ENCODE peak calls at places on chromosomes 2 and 18, in five cellular contexts. L is IMR-90, W is thyroid gland, N is choroid plexus epithelial cell, E is astrocyte of the spinal cord. Y is an unnamed sample.

GRCh38 chr18:8602040-8602439 is 7.2 kb upstream of the RAB12 start:
- DNase-seq in E (no peak), N (no peak), L (no peak), W (no peak), Y (no peak)

GRCh38 chr18:47817017-47817911 is 113.2 kb downstream of the SMAD2 start:
- DNase-seq in L (peak), E (no peak), W (peak), N (peak), Y (no peak)

GRCh38 chr2:172040311-172040710 is 40.6 kb downstream of the METAP1D start:
- DNase-seq in W (no peak), E (no peak), L (no peak), N (no peak), Y (no peak)

GRCh38 chr2:50751255-50752069 is 280.5 kb downstream of the NRXN1 start:
- DNase-seq in N (peak), E (no peak), W (no peak), L (peak), Y (no peak)

GRCh38 chr18:59861009-59861408 is 38.8 kb upstream of the PMAIP1 start:
- DNase-seq in L (peak), E (no peak), N (no peak), W (no peak), Y (no peak)

GRCh38 chr2:20381457-20381856 is 30.8 kb upstream of the PUM2 start:
- DNase-seq in W (peak), N (peak), E (peak), L (peak), Y (peak)

GRCh38 chr2:3108105-3108504 is 269.5 kb downstream of the EIPR1 start:
- DNase-seq in L (no peak), E (no peak), N (no peak), W (no peak), Y (no peak)

GRCh38 chr2:69612197-69612596 is 31.3 kb downstream of the AAK1 start:
- DNase-seq in W (no peak), L (no peak), N (no peak), E (no peak), Y (no peak)

GRCh38 chr2:174753038-174753633 is 11.1 kb downstream of the CHRNA1 start:
- DNase-seq in E (no peak), W (no peak), L (no peak), N (no peak), Y (no peak)

GRCh38 chr2:20143263-20143662 is 81.7 kb downstream of the SDC1 start:
- DNase-seq in L (peak), N (peak), W (no peak), E (peak), Y (no peak)

GRCh38 chr2:70947556-70948184 is 12.0 kb downstream of the ATP6V1B1 start:
- DNase-seq in E (peak), L (peak), W (no peak), N (peak), Y (peak)

GRCh38 chr2:50346586-50347351 is 685.2 kb downstream of the NRXN1 start:
- DNase-seq in E (no peak), W (no peak), N (no peak), L (no peak), Y (no peak)

GRCh38 chr2:231482806-231483391 is 18.6 kb upstream of the NCL start:
- DNase-seq in W (peak), N (peak), L (peak), E (peak), Y (peak)

GRCh38 chr18:23267447-23267776 is 132.1 kb downstream of the CABLES1 start:
- DNase-seq in N (no peak), E (no peak), L (no peak), W (no peak), Y (no peak)
- H3K4me3 ChIP-seq in N (no peak), E (no peak), L (no peak), W (no peak), Y (no peak)

GRCh38 chr2:95206086-95206485 is 1.2 kb upstream of the ZNF892 start:
- DNase-seq in L (no peak), W (no peak), E (no peak), N (no peak), Y (no peak)

GRCh38 chr2:95204396-95204795 is 2.9 kb upstream of the ZNF892 start:
- DNase-seq in E (no peak), N (no peak), W (no peak), L (no peak), Y (no peak)

GRCh38 chr2:95203911-95204310 is 3.4 kb upstream of the ZNF892 start:
- DNase-seq in W (no peak), E (no peak), L (no peak), N (no peak), Y (no peak)

GRCh38 chr2:95207111-95207961 is at the start of gene ZNF892:
- DNase-seq in E (peak), L (peak), N (peak), W (peak), Y (peak)

DNA sequence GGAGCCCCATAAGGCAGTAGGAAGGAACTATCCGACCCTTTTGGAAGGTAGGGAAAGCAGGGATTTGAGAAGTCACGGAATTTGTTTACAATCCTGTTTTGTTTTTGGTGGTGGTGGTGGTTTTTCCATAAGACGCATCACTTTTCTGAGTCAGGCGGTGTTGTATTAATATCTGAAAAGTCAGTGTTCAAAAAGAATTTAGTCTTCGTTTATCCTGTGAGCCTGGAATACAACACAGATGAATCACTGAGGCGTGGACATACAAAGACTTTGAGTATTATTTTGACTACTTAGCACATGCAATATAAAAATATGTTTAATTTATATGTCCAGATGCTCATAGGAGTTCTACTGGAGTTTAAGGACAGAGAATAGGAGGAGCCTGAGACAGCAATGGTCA is 780 bp downstream of the ZNF892 start:
- DNase-seq in N (peak), L (peak), W (no peak), E (no peak), Y (no peak)
- H3K4me3 ChIP-seq in N (peak), L (peak), W (peak), E (peak), Y (no peak)

GRCh38 chr2:237600205-237600846 is 9.8 kb upstream of the RAB17 start:
- DNase-seq in W (peak), N (peak), E (no peak), L (peak), Y (peak)

GRCh38 chr2:237599465-237600110 is 9.1 kb upstream of the RAB17 start:
- DNase-seq in E (no peak), L (no peak), N (no peak), W (no peak), Y (no peak)

GRCh38 chr2:237597680-237598145 is 7.2 kb upstream of the RAB17 start:
- DNase-seq in E (no peak), N (no peak), W (no peak), L (no peak), Y (no peak)

GRCh38 chr2:237596856-237597679 is 6.5 kb upstream of the RAB17 start:
- DNase-seq in L (no peak), W (no peak), E (no peak), N (no peak), Y (no peak)

DNA sequence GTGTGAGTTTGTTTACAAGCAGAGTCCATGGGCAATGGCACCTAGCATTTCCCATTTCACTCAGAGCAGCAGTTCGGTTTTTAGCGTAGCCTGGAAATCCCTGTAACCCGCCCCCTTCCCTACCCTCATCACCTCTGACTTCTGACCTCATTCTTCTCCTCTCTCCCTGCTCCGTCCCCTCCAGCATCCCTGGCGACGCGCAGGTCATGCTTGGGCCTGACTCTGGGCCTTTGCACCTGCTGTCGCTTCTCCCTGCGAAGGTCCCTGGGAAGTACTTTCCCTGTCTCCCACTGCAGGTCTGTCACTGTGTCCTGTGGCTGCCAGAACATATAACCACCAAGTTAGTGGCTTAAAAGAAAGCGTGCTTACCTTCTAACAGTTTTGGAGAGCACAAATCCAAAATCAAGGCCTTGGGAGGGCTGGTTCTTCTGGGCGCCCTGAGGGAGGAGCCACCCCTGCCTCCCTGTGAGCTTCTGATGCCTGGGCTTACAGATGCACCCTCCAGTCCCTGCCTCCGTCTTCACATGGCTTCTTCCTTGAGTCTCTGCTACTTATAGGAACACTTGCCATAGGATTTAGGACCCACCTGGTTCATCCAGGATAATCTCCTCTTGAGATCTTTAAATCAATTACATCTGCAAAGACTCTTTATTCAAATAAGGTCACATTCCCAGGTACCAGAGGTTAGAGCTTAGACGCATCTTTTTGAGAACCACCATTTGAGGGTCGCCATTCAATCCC is 8.1 kb upstream of the RAB17 start:
- DNase-seq in E (no peak), N (no peak), W (no peak), L (no peak), Y (no peak)
- H3K4me3 ChIP-seq in E (no peak), N (no peak), W (no peak), L (no peak), Y (no peak)

DNA sequence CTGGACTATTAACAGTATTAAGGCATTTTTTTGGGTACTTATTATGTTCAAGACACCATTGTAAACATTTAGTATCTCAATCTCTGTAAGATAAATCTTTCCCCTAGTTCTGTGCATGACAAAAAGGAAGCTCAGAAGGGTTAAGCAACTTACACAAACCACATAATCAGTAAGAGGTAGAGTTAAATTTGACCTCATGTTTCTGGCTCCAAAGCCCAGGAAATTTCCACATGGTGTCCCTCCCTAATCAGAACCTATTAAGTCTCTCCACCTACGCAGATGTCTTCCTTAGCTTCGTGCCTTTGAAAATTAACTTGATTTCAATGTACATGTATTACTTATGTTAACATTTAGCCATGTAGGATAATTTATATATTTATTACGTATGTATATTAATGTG is 2.0 kb downstream of the MFSD6 start:
- DNase-seq in W (no peak), N (no peak), L (no peak), E (no peak), Y (no peak)
- H3K4me3 ChIP-seq in W (no peak), N (no peak), L (no peak), E (no peak), Y (no peak)

GRCh38 chr18:32424696-32425095 is 46.0 kb downstream of the GAREM1 start:
- DNase-seq in E (no peak), L (no peak), W (no peak), N (peak), Y (no peak)
- H3K4me3 ChIP-seq in E (no peak), L (no peak), W (no peak), N (no peak), Y (no peak)

GRCh38 chr2:239274391-239275001 is 126.3 kb downstream of the HDAC4 start:
- DNase-seq in L (peak), E (peak), N (peak), W (no peak), Y (no peak)

GRCh38 chr2:239276813-239277193 is 124.0 kb downstream of the HDAC4 start:
- DNase-seq in W (no peak), L (no peak), E (no peak), N (no peak), Y (peak)

GRCh38 chr2:239275871-239276812 is 124.7 kb downstream of the HDAC4 start:
- DNase-seq in E (peak), W (no peak), N (no peak), L (no peak), Y (no peak)

GRCh38 chr2:239273280-239274234 is 127.3 kb downstream of the HDAC4 start:
- DNase-seq in E (no peak), W (no peak), N (no peak), L (no peak), Y (no peak)

DNA sequence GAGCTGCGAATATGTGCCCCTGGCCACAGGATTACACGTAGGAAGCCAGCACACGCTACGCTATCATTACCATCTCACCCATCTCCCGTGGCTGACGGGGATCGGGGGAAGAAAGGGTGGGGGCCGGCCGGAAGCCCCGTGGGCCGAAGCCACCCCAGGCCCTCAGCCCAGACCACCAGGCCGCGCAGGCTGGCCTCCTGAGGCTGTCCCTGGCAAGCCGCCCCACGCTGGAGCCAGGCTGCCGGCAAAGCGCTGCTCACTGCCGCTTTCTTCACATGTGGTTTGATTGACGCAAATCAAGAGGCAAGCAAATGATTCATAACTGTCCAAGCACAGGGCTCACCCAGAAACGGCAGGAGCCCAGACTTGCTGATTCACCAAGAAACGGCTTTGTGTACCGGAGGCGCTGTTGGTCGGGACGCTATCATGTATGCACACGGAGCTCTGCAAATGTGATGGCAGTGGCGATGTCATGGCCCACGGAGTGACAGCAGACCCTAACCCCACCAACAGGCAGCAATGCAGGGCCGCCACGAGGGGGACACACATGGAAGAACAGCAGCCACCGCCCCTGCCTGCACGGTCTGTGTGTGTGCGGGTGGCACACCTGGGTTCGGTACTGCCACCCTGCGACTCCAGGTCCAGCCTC is 125.7 kb downstream of the HDAC4 start:
- DNase-seq in L (peak), E (peak), W (peak), N (peak), Y (peak)
- H3K4me3 ChIP-seq in L (no peak), E (no peak), W (no peak), N (peak), Y (no peak)

DNA sequence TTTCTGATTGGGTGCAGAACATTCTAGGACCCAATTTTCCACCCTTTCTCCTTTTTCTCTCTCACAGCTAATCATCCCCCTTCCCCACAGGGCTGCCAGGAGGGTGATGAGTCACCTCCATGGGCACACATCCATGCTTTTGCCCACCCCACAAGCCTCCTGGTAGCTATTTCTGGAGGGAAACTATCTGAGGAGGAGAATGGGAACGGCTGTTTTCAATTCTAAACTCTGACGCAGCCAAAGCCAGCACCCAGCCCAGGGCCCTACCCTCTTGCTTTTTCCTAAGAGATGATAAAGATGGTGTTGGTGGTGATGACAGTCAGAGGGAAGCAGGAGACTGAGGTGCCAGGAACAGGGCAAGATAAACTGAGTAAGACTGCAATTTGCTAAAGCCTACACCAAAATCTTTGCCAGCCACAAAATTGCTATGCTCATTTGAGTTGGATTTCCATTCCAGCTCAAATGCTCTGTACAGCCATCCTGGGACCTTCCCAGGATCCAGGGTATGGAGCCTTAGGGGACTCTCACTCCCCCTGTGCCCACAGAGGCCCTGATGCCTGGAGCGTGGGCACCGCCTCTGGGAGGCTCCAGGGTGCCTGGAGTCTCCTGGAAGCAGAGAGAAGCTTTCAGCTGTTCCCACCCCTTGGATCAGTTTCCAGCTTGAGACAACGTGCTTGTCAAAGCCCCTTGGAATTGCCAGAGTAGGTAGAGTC is 62.0 kb upstream of the FZD7 start:
- DNase-seq in L (peak), E (peak), N (no peak), W (no peak), Y (no peak)
- H3K4me3 ChIP-seq in L (no peak), E (no peak), N (no peak), W (no peak), Y (no peak)